ENCODE peak calls at places on chromosomes 1 and 21, in eight cellular contexts. One of them, this sample, is unnamed. For H3K79me2, the result is how much of the 10 kb centered on the place peaks cover.

GRCh38 chr21:35020902-35021301 is 28.2 kb downstream of the RUNX1 start:
- DNase-seq in SK-N-SH: no peak
- DNase-seq in OCI-LY7: no peak
- DNase-seq in GM23338: no peak
- DNase-seq in PC-3: peak
- DNase-seq in hepatocyte: no peak
- DNase-seq in GM23248: peak
- DNase-seq in MM.1S: no peak
- DNase-seq in this sample: no peak

GRCh38 chr1:189939967-189940366 is 537.7 kb downstream of the BRINP3 start:
- DNase-seq in SK-N-SH: no peak
- DNase-seq in OCI-LY7: no peak
- DNase-seq in GM23338: no peak
- DNase-seq in PC-3: peak
- DNase-seq in hepatocyte: no peak
- DNase-seq in GM23248: no peak
- DNase-seq in MM.1S: no peak
- DNase-seq in this sample: no peak

GRCh38 chr1:35172022-35172421 is 20.9 kb downstream of the SFPQ start:
- DNase-seq in SK-N-SH: no peak
- DNase-seq in OCI-LY7: no peak
- DNase-seq in GM23338: no peak
- DNase-seq in PC-3: no peak
- DNase-seq in hepatocyte: no peak
- DNase-seq in GM23248: no peak
- DNase-seq in MM.1S: no peak
- DNase-seq in this sample: no peak

GRCh38 chr1:44723496-44724407 is 7.2 kb downstream of the RNU5D-1 start:
- DNase-seq in SK-N-SH: no peak
- DNase-seq in OCI-LY7: peak
- DNase-seq in GM23338: no peak
- DNase-seq in PC-3: no peak
- DNase-seq in hepatocyte: no peak
- DNase-seq in GM23248: no peak
- DNase-seq in MM.1S: peak
- DNase-seq in this sample: no peak

GRCh38 chr1:40435471-40435870 is 14.8 kb upstream of the ZFP69B start:
- DNase-seq in SK-N-SH: no peak
- DNase-seq in OCI-LY7: no peak
- DNase-seq in GM23338: no peak
- DNase-seq in PC-3: no peak
- DNase-seq in hepatocyte: no peak
- DNase-seq in GM23248: peak
- DNase-seq in MM.1S: no peak
- DNase-seq in this sample: no peak

GRCh38 chr1:11768821-11769220 is 6.8 kb downstream of the C1orf167 start:
- DNase-seq in SK-N-SH: no peak
- DNase-seq in OCI-LY7: no peak
- DNase-seq in GM23338: peak
- DNase-seq in PC-3: no peak
- DNase-seq in hepatocyte: no peak
- DNase-seq in GM23248: peak
- DNase-seq in MM.1S: no peak
- DNase-seq in this sample: no peak

GRCh38 chr1:166925791-166926483 is 49.4 kb downstream of the ILDR2 start:
- DNase-seq in SK-N-SH: no peak
- DNase-seq in OCI-LY7: no peak
- DNase-seq in GM23338: peak
- DNase-seq in PC-3: peak
- DNase-seq in hepatocyte: no peak
- DNase-seq in GM23248: peak
- DNase-seq in MM.1S: no peak
- DNase-seq in this sample: peak

GRCh38 chr1:18100493-18101063 is 7.0 kb upstream of the IGSF21 start:
- DNase-seq in SK-N-SH: peak
- DNase-seq in OCI-LY7: peak
- DNase-seq in GM23338: peak
- DNase-seq in PC-3: peak
- DNase-seq in hepatocyte: peak
- DNase-seq in GM23248: peak
- DNase-seq in MM.1S: peak
- DNase-seq in this sample: peak

GRCh38 chr21:34276711-34277425 is 86.9 kb upstream of the KCNE2 start:
- DNase-seq in SK-N-SH: no peak
- DNase-seq in OCI-LY7: no peak
- DNase-seq in GM23338: no peak
- DNase-seq in PC-3: peak
- DNase-seq in hepatocyte: no peak
- DNase-seq in GM23248: peak
- DNase-seq in MM.1S: no peak
- DNase-seq in this sample: no peak

GRCh38 chr1:19974822-19975416 is 4.5 kb downstream of the PLA2G2A start:
- DNase-seq in SK-N-SH: peak
- DNase-seq in OCI-LY7: peak
- DNase-seq in GM23338: peak
- DNase-seq in PC-3: peak
- DNase-seq in hepatocyte: peak
- DNase-seq in GM23248: peak
- DNase-seq in MM.1S: no peak
- DNase-seq in this sample: peak

GRCh38 chr21:46067505-46068201 is 30.3 kb upstream of the COL6A2 start:
- DNase-seq in SK-N-SH: no peak
- DNase-seq in OCI-LY7: no peak
- DNase-seq in GM23338: no peak
- DNase-seq in PC-3: no peak
- DNase-seq in hepatocyte: no peak
- DNase-seq in GM23248: no peak
- DNase-seq in MM.1S: no peak
- DNase-seq in this sample: no peak

GRCh38 chr21:31198575-31198974 is 145.5 kb downstream of the TIAM1 start:
- DNase-seq in SK-N-SH: peak
- DNase-seq in OCI-LY7: peak
- DNase-seq in GM23338: peak
- DNase-seq in PC-3: peak
- DNase-seq in hepatocyte: peak
- DNase-seq in GM23248: peak
- DNase-seq in MM.1S: peak
- DNase-seq in this sample: peak

GRCh38 chr1:167447521-167448136 is 70.7 kb downstream of the CD247 start:
- DNase-seq in SK-N-SH: no peak
- DNase-seq in OCI-LY7: peak
- DNase-seq in GM23338: peak
- DNase-seq in PC-3: peak
- DNase-seq in hepatocyte: peak
- DNase-seq in GM23248: no peak
- DNase-seq in MM.1S: peak
- DNase-seq in this sample: no peak

DNA sequence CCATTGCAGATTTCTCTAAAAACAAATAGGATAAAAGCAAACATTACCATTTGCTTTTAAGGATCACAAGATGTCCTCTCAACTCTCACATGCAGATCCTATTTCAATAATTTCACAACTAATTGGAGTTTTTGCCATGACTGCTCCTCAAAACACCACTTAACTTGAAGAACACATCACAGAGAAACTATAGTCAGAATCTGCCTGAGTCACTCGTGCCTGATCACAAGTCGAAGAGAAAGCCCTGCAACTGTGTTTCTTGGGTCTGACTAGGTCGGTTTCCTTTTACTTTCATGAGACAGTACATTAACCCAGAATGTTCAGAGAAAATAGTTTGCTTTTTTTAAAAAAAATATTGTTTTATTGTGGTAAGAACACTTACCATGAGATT is 46.3 kb upstream of the SMYD2 start:
- DNase-seq in SK-N-SH: no peak
- DNase-seq in OCI-LY7: no peak
- DNase-seq in GM23338: no peak
- DNase-seq in PC-3: no peak
- DNase-seq in hepatocyte: no peak
- DNase-seq in GM23248: peak
- DNase-seq in MM.1S: no peak
- DNase-seq in this sample: no peak
- H3K4me3 ChIP-seq in SK-N-SH: no peak
- H3K4me3 ChIP-seq in OCI-LY7: no peak
- H3K4me3 ChIP-seq in GM23338: no peak
- H3K4me3 ChIP-seq in PC-3: no peak
- H3K4me3 ChIP-seq in hepatocyte: no peak
- H3K4me3 ChIP-seq in GM23248: no peak
- H3K4me3 ChIP-seq in MM.1S: no peak
- H3K4me3 ChIP-seq in this sample: no peak

DNA sequence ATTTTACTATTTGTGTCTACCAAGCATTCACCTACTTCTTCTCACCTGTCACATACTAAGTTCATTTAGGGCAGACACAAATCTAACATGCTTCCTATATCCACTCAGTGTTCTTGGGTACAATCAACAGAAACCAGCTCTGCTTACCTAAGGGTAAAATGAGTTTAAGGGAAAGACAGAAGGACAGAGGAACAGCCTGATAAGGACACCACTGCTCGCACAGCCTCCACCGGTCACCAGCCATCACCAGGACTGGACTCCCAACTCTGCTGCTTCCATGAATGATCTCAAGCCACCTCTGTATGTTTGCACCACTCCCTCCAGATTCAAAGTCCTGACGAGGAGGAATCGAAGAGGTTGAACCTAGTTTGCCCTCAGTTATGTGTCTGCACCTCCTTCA is 72.4 kb downstream of the JAK1 start:
- DNase-seq in SK-N-SH: no peak
- DNase-seq in OCI-LY7: no peak
- DNase-seq in GM23338: no peak
- DNase-seq in PC-3: no peak
- DNase-seq in hepatocyte: no peak
- DNase-seq in GM23248: no peak
- DNase-seq in MM.1S: no peak
- DNase-seq in this sample: no peak
- H3K79me2 ChIP-seq in SK-N-SH: half or more
- H3K79me2 ChIP-seq in OCI-LY7: half or more
- H3K79me2 ChIP-seq in GM23338: under half
- H3K79me2 ChIP-seq in PC-3: half or more
- H3K79me2 ChIP-seq in hepatocyte: half or more
- H3K79me2 ChIP-seq in GM23248: half or more
- H3K79me2 ChIP-seq in MM.1S: half or more
- H3K79me2 ChIP-seq in this sample: under half

DNA sequence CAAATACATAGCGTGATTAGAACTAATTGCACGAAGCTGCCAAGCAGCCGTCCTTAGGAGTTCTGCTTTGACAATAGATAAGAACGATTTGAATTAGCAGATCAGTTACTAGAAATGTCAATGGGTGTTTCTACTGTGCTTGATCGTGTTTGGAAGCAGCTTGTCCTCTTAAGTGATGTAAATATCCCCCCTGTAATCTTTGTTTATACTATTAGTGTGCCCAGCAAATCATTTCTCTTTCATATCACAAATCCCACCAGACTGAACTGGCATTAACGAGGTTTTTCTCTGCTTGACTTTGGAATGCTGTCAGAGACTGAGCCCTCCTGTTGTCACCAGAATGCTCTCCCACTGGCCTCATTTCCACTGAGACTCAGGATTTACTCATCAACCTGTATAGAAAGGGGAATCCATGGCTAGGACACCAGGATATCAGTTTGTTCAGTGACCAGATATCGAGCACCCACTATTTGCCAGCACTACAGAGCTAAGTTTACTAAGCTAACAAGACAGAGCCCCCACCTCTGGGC is 5.1 kb downstream of the SLAMF8 start:
- DNase-seq in SK-N-SH: no peak
- DNase-seq in OCI-LY7: no peak
- DNase-seq in GM23338: no peak
- DNase-seq in PC-3: no peak
- DNase-seq in hepatocyte: no peak
- DNase-seq in GM23248: no peak
- DNase-seq in MM.1S: no peak
- DNase-seq in this sample: peak
- TF ChIP-seq EZH2phosphoT487 in SK-N-SH: no peak
- TF ChIP-seq EZH2phosphoT487 in OCI-LY7: no peak
- TF ChIP-seq EZH2phosphoT487 in GM23338: no peak
- TF ChIP-seq EZH2phosphoT487 in PC-3: no peak
- TF ChIP-seq EZH2phosphoT487 in hepatocyte: no peak
- TF ChIP-seq EZH2phosphoT487 in GM23248: no peak
- TF ChIP-seq EZH2phosphoT487 in MM.1S: no peak
- TF ChIP-seq EZH2phosphoT487 in this sample: no peak

GRCh38 chr1:28371011-28371378 is 1.5 kb downstream of the PHACTR4 start:
- DNase-seq in SK-N-SH: no peak
- DNase-seq in OCI-LY7: no peak
- DNase-seq in GM23338: no peak
- DNase-seq in PC-3: no peak
- DNase-seq in hepatocyte: no peak
- DNase-seq in GM23248: peak
- DNase-seq in MM.1S: no peak
- DNase-seq in this sample: no peak
- H3K4me3 ChIP-seq in SK-N-SH: peak
- H3K4me3 ChIP-seq in OCI-LY7: peak
- H3K4me3 ChIP-seq in GM23338: peak
- H3K4me3 ChIP-seq in PC-3: peak
- H3K4me3 ChIP-seq in hepatocyte: peak
- H3K4me3 ChIP-seq in GM23248: peak
- H3K4me3 ChIP-seq in MM.1S: peak
- H3K4me3 ChIP-seq in this sample: peak

DNA sequence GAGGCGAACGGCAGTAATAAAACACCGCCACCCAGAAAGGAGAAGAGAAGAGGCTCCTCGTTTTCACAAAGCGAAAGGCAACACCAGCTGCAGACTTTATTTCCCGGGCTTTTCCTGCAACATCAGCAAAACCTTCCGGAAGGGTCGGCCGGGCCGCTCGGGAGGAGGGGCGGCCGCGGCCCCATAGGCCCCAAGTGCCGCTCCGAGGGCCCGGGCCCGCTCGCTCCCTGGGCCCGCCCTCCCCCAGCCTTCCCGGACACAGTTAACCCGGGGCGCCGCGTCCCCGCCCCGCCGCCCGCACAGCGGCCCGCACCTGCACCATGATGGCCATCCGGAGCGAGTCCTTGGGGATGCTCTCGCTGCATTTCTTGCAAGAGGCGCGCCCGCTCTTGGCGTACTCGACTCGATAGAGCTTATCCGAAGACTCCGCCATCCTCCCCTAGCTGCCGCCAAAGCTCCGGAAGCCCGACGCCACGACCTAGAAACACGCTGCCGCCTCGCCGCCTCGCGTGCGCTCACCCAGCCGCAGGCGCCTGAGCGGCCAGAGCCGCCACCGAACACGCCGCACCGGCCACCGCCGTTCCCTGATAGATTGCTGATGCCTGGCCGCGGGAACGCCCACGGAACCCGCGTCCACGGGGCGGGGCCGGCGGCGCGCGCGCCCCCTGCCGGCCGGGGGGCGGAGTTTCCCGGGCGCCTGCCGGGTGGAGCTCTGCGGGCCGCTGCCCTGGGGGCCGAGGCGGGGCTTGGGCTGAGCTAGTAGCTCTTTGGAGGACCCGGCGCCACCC is at the start of gene PARP1:
- DNase-seq in SK-N-SH: peak
- DNase-seq in OCI-LY7: peak
- DNase-seq in GM23338: peak
- DNase-seq in PC-3: peak
- DNase-seq in hepatocyte: peak
- DNase-seq in GM23248: peak
- DNase-seq in MM.1S: peak
- DNase-seq in this sample: peak
- H3K79me2 ChIP-seq in SK-N-SH: under half
- H3K79me2 ChIP-seq in OCI-LY7: half or more
- H3K79me2 ChIP-seq in GM23338: under half
- H3K79me2 ChIP-seq in PC-3: under half
- H3K79me2 ChIP-seq in hepatocyte: under half
- H3K79me2 ChIP-seq in GM23248: under half
- H3K79me2 ChIP-seq in MM.1S: under half
- H3K79me2 ChIP-seq in this sample: under half

This sample was measured in neural progenitor cell.